ENCODE peak calls at places on chromosomes 12 and 14, in four cellular contexts. H is T-helper 1 cell, C is NCI-H187 treated with DMSO at 0.1 percent for 48 hours, F is substantia nigra. Y is an unnamed sample.

GRCh38 chr12:48767521-48767920 is 21.4 kb downstream of the ADCY6 start:
- DNase-seq in H (no peak), C (no peak), F (no peak), Y (no peak)

GRCh38 chr12:5945071-5946008 is at the start of gene ANO2:
- DNase-seq in H (no peak), C (no peak), F (no peak), Y (peak)

GRCh38 chr12:12717586-12718381 is 616 bp downstream of the CDKN1B start:
- DNase-seq in H (no peak), C (no peak), F (peak), Y (peak)

GRCh38 chr12:12443482-12443881 is 86.6 kb downstream of the BORCS5 start:
- DNase-seq in H (no peak), C (no peak), F (no peak), Y (peak)

GRCh38 chr12:100987552-100988277 is 193.1 kb downstream of the ANO4 start:
- DNase-seq in H (no peak), C (no peak), F (no peak), Y (no peak)

GRCh38 chr14:53890611-53891091 is 66.0 kb downstream of the BMP4 start:
- DNase-seq in H (no peak), C (no peak), F (no peak), Y (no peak)

GRCh38 chr12:76586764-76587395 is 27.3 kb upstream of the OSBPL8 start:
- DNase-seq in H (peak), C (no peak), F (no peak), Y (no peak)

GRCh38 chr14:85195872-85196477 is 334.0 kb upstream of the FLRT2 start:
- DNase-seq in H (no peak), C (no peak), F (no peak), Y (no peak)

GRCh38 chr14:30440986-30441385 is 118.0 kb upstream of the G2E3 start:
- DNase-seq in H (no peak), C (no peak), F (no peak), Y (no peak)

GRCh38 chr12:54059668-54060067 is 6.0 kb downstream of the HOXC4 start:
- DNase-seq in H (no peak), C (no peak), F (no peak), Y (no peak)

GRCh38 chr12:69897744-69898143 is 72.7 kb downstream of the MYRFL start:
- DNase-seq in H (no peak), C (no peak), F (no peak), Y (peak)

GRCh38 chr14:38208825-38209562 is 1.3 kb downstream of the SSTR1 start:
- DNase-seq in H (no peak), C (no peak), F (no peak), Y (peak)

GRCh38 chr14:67962215-67962644 is 142.7 kb downstream of the RAD51B start:
- DNase-seq in H (no peak), C (no peak), F (no peak), Y (no peak)

GRCh38 chr12:1138691-1139090 is 147.7 kb downstream of the ERC1 start:
- DNase-seq in H (no peak), C (no peak), F (no peak), Y (no peak)

GRCh38 chr12:23354800-23355199 is 594.7 kb downstream of the SOX5 start:
- DNase-seq in H (no peak), C (no peak), F (no peak), Y (no peak)

GRCh38 chr12:93571360-93571853 is 1.1 kb upstream of the SOCS2 start:
- DNase-seq in H (peak), C (no peak), F (no peak), Y (peak)

GRCh38 chr12:109153711-109154434 is 37.5 kb downstream of the ACACB start:
- DNase-seq in H (no peak), C (no peak), F (no peak), Y (no peak)

GRCh38 chr14:104307246-104307626 is 168.8 kb downstream of the KIF26A start:
- DNase-seq in H (no peak), C (no peak), F (no peak), Y (no peak)

GRCh38 chr14:92586001-92586947 is 72.7 kb downstream of the RIN3 start:
- DNase-seq in H (no peak), C (no peak), F (no peak), Y (no peak)

GRCh38 chr12:85642288-85642687 is 193.9 kb downstream of the RASSF9 start:
- DNase-seq in H (no peak), C (no peak), F (no peak), Y (no peak)

GRCh38 chr12:79959484-79959883 is 24.6 kb upstream of the PPP1R12A start:
- DNase-seq in H (no peak), C (no peak), F (no peak), Y (no peak)

GRCh38 chr12:112684742-112685141 is 106.8 kb upstream of the RPH3A start:
- DNase-seq in H (no peak), C (no peak), F (no peak), Y (no peak)

GRCh38 chr14:97891515-97891914 is 1094.3 kb downstream of the VRK1 start:
- DNase-seq in H (no peak), C (no peak), F (no peak), Y (no peak)

GRCh38 chr14:99511421-99512109 is 30.4 kb downstream of the CCNK start:
- DNase-seq in H (no peak), C (no peak), F (peak), Y (no peak)

GRCh38 chr12:32305163-32305562 is 94.2 kb upstream of the FGD4 start:
- DNase-seq in H (no peak), C (no peak), F (no peak), Y (no peak)

GRCh38 chr14:58298477-58298879 is at the start of gene ARID4A:
- DNase-seq in H (no peak), C (no peak), F (peak), Y (peak)

GRCh38 chr12:122967151-122967550 is 888 bp upstream of the ABCB9 start:
- DNase-seq in H (no peak), C (no peak), F (no peak), Y (no peak)

GRCh38 chr12:128966411-128966810 is 113.1 kb downstream of the GLT1D1 start:
- DNase-seq in H (no peak), C (peak), F (no peak), Y (no peak)

GRCh38 chr14:84036863-84037262 is 1493.1 kb upstream of the FLRT2 start:
- DNase-seq in H (no peak), C (no peak), F (no peak), Y (no peak)

GRCh38 chr12:53569174-53569557 is 57.0 kb downstream of the ATF7 start:
- DNase-seq in H (no peak), C (no peak), F (no peak), Y (no peak)

GRCh38 chr12:65535951-65536350 is 257.5 kb downstream of the MSRB3 start:
- DNase-seq in H (no peak), C (no peak), F (no peak), Y (no peak)

Y was measured in heart right ventricle.